ENCODE peak calls at places on chromosomes 11 and 22, in seven cellular contexts. One of them, this sample, is unnamed.

GRCh38 chr11:101721270-101721669 is 137.5 kb upstream of the TRPC6 start:
- DNase-seq in AG09309: no peak
- DNase-seq in cardiac muscle cell: no peak
- DNase-seq in adrenal gland: peak; percentile 36
- DNase-seq in fibroblast of mammary gland: peak; percentile 10
- DNase-seq in gastrocnemius medialis: no peak
- DNase-seq in brain microvascular endothelial cell: peak; percentile 20
- DNase-seq in this sample: no peak

GRCh38 chr11:75087319-75088055 is 9.2 kb downstream of the OR2AT4 start:
- DNase-seq in AG09309: no peak
- DNase-seq in cardiac muscle cell: no peak
- DNase-seq in adrenal gland: no peak
- DNase-seq in fibroblast of mammary gland: no peak
- DNase-seq in gastrocnemius medialis: no peak
- DNase-seq in brain microvascular endothelial cell: no peak
- DNase-seq in this sample: no peak

GRCh38 chr22:38417252-38418060 is 37.5 kb downstream of the KCNJ4 start:
- DNase-seq in AG09309: no peak
- DNase-seq in cardiac muscle cell: no peak
- DNase-seq in adrenal gland: no peak
- DNase-seq in fibroblast of mammary gland: no peak
- DNase-seq in gastrocnemius medialis: no peak
- DNase-seq in brain microvascular endothelial cell: no peak
- DNase-seq in this sample: no peak

GRCh38 chr11:14972581-14973490 is 685 bp upstream of the CALCA start:
- DNase-seq in AG09309: no peak
- DNase-seq in cardiac muscle cell: no peak
- DNase-seq in adrenal gland: no peak
- DNase-seq in fibroblast of mammary gland: no peak
- DNase-seq in gastrocnemius medialis: no peak
- DNase-seq in brain microvascular endothelial cell: no peak
- DNase-seq in this sample: no peak

GRCh38 chr22:27990879-27991278 is 71.8 kb upstream of the PITPNB start:
- DNase-seq in AG09309: no peak
- DNase-seq in cardiac muscle cell: peak; percentile 63
- DNase-seq in adrenal gland: peak; percentile 21
- DNase-seq in fibroblast of mammary gland: peak; percentile 52
- DNase-seq in gastrocnemius medialis: peak; percentile 74
- DNase-seq in brain microvascular endothelial cell: no peak
- DNase-seq in this sample: no peak

GRCh38 chr22:50399751-50400331 is 56.7 kb downstream of the PPP6R2 start:
- DNase-seq in AG09309: no peak
- DNase-seq in cardiac muscle cell: peak; percentile 15
- DNase-seq in adrenal gland: peak; percentile 67
- DNase-seq in fibroblast of mammary gland: peak; percentile 31
- DNase-seq in gastrocnemius medialis: peak; percentile 36
- DNase-seq in brain microvascular endothelial cell: peak; percentile 22
- DNase-seq in this sample: no peak

GRCh38 chr22:48490513-48491411 is 1336.9 kb downstream of the BRD1 start:
- DNase-seq in AG09309: no peak
- DNase-seq in cardiac muscle cell: no peak
- DNase-seq in adrenal gland: no peak
- DNase-seq in fibroblast of mammary gland: no peak
- DNase-seq in gastrocnemius medialis: no peak
- DNase-seq in brain microvascular endothelial cell: no peak
- DNase-seq in this sample: no peak

GRCh38 chr22:50257451-50258360 is 3.8 kb downstream of the MAPK12 start:
- DNase-seq in AG09309: no peak
- DNase-seq in cardiac muscle cell: no peak
- DNase-seq in adrenal gland: no peak
- DNase-seq in fibroblast of mammary gland: no peak
- DNase-seq in gastrocnemius medialis: peak; percentile 92
- DNase-seq in brain microvascular endothelial cell: no peak
- DNase-seq in this sample: no peak

GRCh38 chr11:98940913-98941312 is 79.8 kb upstream of the CNTN5 start:
- DNase-seq in AG09309: no peak
- DNase-seq in cardiac muscle cell: no peak
- DNase-seq in adrenal gland: no peak
- DNase-seq in fibroblast of mammary gland: no peak
- DNase-seq in gastrocnemius medialis: no peak
- DNase-seq in brain microvascular endothelial cell: no peak
- DNase-seq in this sample: no peak

GRCh38 chr22:25159028-25159427 is 40.6 kb upstream of the CRYBB3 start:
- DNase-seq in AG09309: no peak
- DNase-seq in cardiac muscle cell: peak; percentile 14
- DNase-seq in adrenal gland: peak; percentile 69
- DNase-seq in fibroblast of mammary gland: no peak
- DNase-seq in gastrocnemius medialis: peak; percentile 95
- DNase-seq in brain microvascular endothelial cell: peak; percentile 9
- DNase-seq in this sample: no peak

GRCh38 chr11:6027501-6027900 is 3.1 kb downstream of the OR56A1 start:
- DNase-seq in AG09309: no peak
- DNase-seq in cardiac muscle cell: no peak
- DNase-seq in adrenal gland: no peak
- DNase-seq in fibroblast of mammary gland: peak; percentile 12
- DNase-seq in gastrocnemius medialis: no peak
- DNase-seq in brain microvascular endothelial cell: no peak
- DNase-seq in this sample: no peak

GRCh38 chr11:129115652-129116585 is 76.2 kb downstream of the ARHGAP32 start:
- DNase-seq in AG09309: no peak
- DNase-seq in cardiac muscle cell: peak; percentile 72
- DNase-seq in adrenal gland: no peak
- DNase-seq in fibroblast of mammary gland: peak; percentile 36
- DNase-seq in gastrocnemius medialis: no peak
- DNase-seq in brain microvascular endothelial cell: peak; percentile 0
- DNase-seq in this sample: peak; percentile 19

GRCh38 chr11:56817661-56818060 is 69.2 kb upstream of the OR9G4 start:
- DNase-seq in AG09309: no peak
- DNase-seq in cardiac muscle cell: no peak
- DNase-seq in adrenal gland: no peak
- DNase-seq in fibroblast of mammary gland: no peak
- DNase-seq in gastrocnemius medialis: no peak
- DNase-seq in brain microvascular endothelial cell: no peak
- DNase-seq in this sample: no peak

GRCh38 chr22:45163074-45163416 is 680 bp upstream of the NUP50 start:
- DNase-seq in AG09309: no peak
- DNase-seq in cardiac muscle cell: peak; percentile 60
- DNase-seq in adrenal gland: peak; percentile 58
- DNase-seq in fibroblast of mammary gland: peak; percentile 53
- DNase-seq in gastrocnemius medialis: no peak
- DNase-seq in brain microvascular endothelial cell: no peak
- DNase-seq in this sample: no peak

GRCh38 chr11:19352072-19352735 is 111.5 kb upstream of the E2F8 start:
- DNase-seq in AG09309: no peak
- DNase-seq in cardiac muscle cell: no peak
- DNase-seq in adrenal gland: no peak
- DNase-seq in fibroblast of mammary gland: no peak
- DNase-seq in gastrocnemius medialis: no peak
- DNase-seq in brain microvascular endothelial cell: no peak
- DNase-seq in this sample: no peak

GRCh38 chr11:61854206-61854875 is 26.2 kb downstream of the FADS2 start:
- DNase-seq in AG09309: no peak
- DNase-seq in cardiac muscle cell: no peak
- DNase-seq in adrenal gland: no peak
- DNase-seq in fibroblast of mammary gland: no peak
- DNase-seq in gastrocnemius medialis: no peak
- DNase-seq in brain microvascular endothelial cell: no peak
- DNase-seq in this sample: no peak

GRCh38 chr22:38828191-38828590 is 15.6 kb downstream of the NPTXR start:
- DNase-seq in AG09309: no peak
- DNase-seq in cardiac muscle cell: no peak
- DNase-seq in adrenal gland: no peak
- DNase-seq in fibroblast of mammary gland: no peak
- DNase-seq in gastrocnemius medialis: no peak
- DNase-seq in brain microvascular endothelial cell: no peak
- DNase-seq in this sample: no peak

GRCh38 chr11:21564813-21565212 is 628.1 kb upstream of the ANO5 start:
- DNase-seq in AG09309: no peak
- DNase-seq in cardiac muscle cell: no peak
- DNase-seq in adrenal gland: no peak
- DNase-seq in fibroblast of mammary gland: no peak
- DNase-seq in gastrocnemius medialis: no peak
- DNase-seq in brain microvascular endothelial cell: no peak
- DNase-seq in this sample: no peak

GRCh38 chr11:133343951-133344350 is 188.3 kb downstream of the OPCML start:
- DNase-seq in AG09309: no peak
- DNase-seq in cardiac muscle cell: no peak
- DNase-seq in adrenal gland: no peak
- DNase-seq in fibroblast of mammary gland: no peak
- DNase-seq in gastrocnemius medialis: no peak
- DNase-seq in brain microvascular endothelial cell: no peak
- DNase-seq in this sample: no peak

GRCh38 chr11:121763526-121763925 is 310.8 kb upstream of the SORL1-AS1 start:
- DNase-seq in AG09309: no peak
- DNase-seq in cardiac muscle cell: no peak
- DNase-seq in adrenal gland: no peak
- DNase-seq in fibroblast of mammary gland: no peak
- DNase-seq in gastrocnemius medialis: no peak
- DNase-seq in brain microvascular endothelial cell: no peak
- DNase-seq in this sample: no peak

GRCh38 chr11:33317662-33318061 is 60.5 kb downstream of the HIPK3 start:
- DNase-seq in AG09309: no peak
- DNase-seq in cardiac muscle cell: no peak
- DNase-seq in adrenal gland: no peak
- DNase-seq in fibroblast of mammary gland: peak; percentile 74
- DNase-seq in gastrocnemius medialis: no peak
- DNase-seq in brain microvascular endothelial cell: no peak
- DNase-seq in this sample: no peak

GRCh38 chr11:71173709-71174108 is 78.7 kb downstream of the SHANK2 start:
- DNase-seq in AG09309: no peak
- DNase-seq in cardiac muscle cell: no peak
- DNase-seq in adrenal gland: no peak
- DNase-seq in fibroblast of mammary gland: no peak
- DNase-seq in gastrocnemius medialis: no peak
- DNase-seq in brain microvascular endothelial cell: no peak
- DNase-seq in this sample: no peak

GRCh38 chr11:101096036-101096704 is 33.4 kb downstream of the PGR start:
- DNase-seq in AG09309: no peak
- DNase-seq in cardiac muscle cell: peak; percentile 59
- DNase-seq in adrenal gland: peak; percentile 53
- DNase-seq in fibroblast of mammary gland: peak; percentile 6
- DNase-seq in gastrocnemius medialis: no peak
- DNase-seq in brain microvascular endothelial cell: peak; percentile 11
- DNase-seq in this sample: peak; percentile 76

GRCh38 chr11:47714554-47715081 is 551 bp downstream of the AGBL2 start:
- DNase-seq in AG09309: no peak
- DNase-seq in cardiac muscle cell: peak; percentile 22
- DNase-seq in adrenal gland: peak; percentile 25
- DNase-seq in fibroblast of mammary gland: peak; percentile 33
- DNase-seq in gastrocnemius medialis: no peak
- DNase-seq in brain microvascular endothelial cell: no peak
- DNase-seq in this sample: no peak

GRCh38 chr22:48445113-48445827 is 1382.4 kb downstream of the BRD1 start:
- DNase-seq in AG09309: no peak
- DNase-seq in cardiac muscle cell: no peak
- DNase-seq in adrenal gland: no peak
- DNase-seq in fibroblast of mammary gland: no peak
- DNase-seq in gastrocnemius medialis: no peak
- DNase-seq in brain microvascular endothelial cell: no peak
- DNase-seq in this sample: no peak

GRCh38 chr11:65251476-65251875 is 10.3 kb upstream of the POLA2 start:
- DNase-seq in AG09309: peak; percentile 10
- DNase-seq in cardiac muscle cell: peak; percentile 22
- DNase-seq in adrenal gland: no peak
- DNase-seq in fibroblast of mammary gland: peak; percentile 30
- DNase-seq in gastrocnemius medialis: peak; percentile 23
- DNase-seq in brain microvascular endothelial cell: no peak
- DNase-seq in this sample: no peak
- TF ChIP-seq CTCF in AG09309: no peak
- TF ChIP-seq CTCF in cardiac muscle cell: no peak
- TF ChIP-seq CTCF in adrenal gland: no peak
- TF ChIP-seq CTCF in fibroblast of mammary gland: no peak
- TF ChIP-seq CTCF in gastrocnemius medialis: no peak
- TF ChIP-seq CTCF in brain microvascular endothelial cell: no peak
- TF ChIP-seq CTCF in this sample: no peak

GRCh38 chr11:134464196-134464595 is 52.2 kb upstream of the B3GAT1 start:
- DNase-seq in AG09309: no peak
- DNase-seq in cardiac muscle cell: no peak
- DNase-seq in adrenal gland: no peak
- DNase-seq in fibroblast of mammary gland: no peak
- DNase-seq in gastrocnemius medialis: no peak
- DNase-seq in brain microvascular endothelial cell: no peak
- DNase-seq in this sample: no peak

GRCh38 chr11:134461621-134462020 is 49.6 kb upstream of the B3GAT1 start:
- DNase-seq in AG09309: no peak
- DNase-seq in cardiac muscle cell: no peak
- DNase-seq in adrenal gland: no peak
- DNase-seq in fibroblast of mammary gland: no peak
- DNase-seq in gastrocnemius medialis: no peak
- DNase-seq in brain microvascular endothelial cell: no peak
- DNase-seq in this sample: no peak

GRCh38 chr11:134464981-134465730 is 53.1 kb upstream of the B3GAT1 start:
- DNase-seq in AG09309: no peak
- DNase-seq in cardiac muscle cell: no peak
- DNase-seq in adrenal gland: no peak
- DNase-seq in fibroblast of mammary gland: no peak
- DNase-seq in gastrocnemius medialis: no peak
- DNase-seq in brain microvascular endothelial cell: no peak
- DNase-seq in this sample: peak; percentile 6

GRCh38 chr11:134466035-134466908 is 54.2 kb upstream of the B3GAT1 start:
- DNase-seq in AG09309: no peak
- DNase-seq in cardiac muscle cell: no peak
- DNase-seq in adrenal gland: no peak
- DNase-seq in fibroblast of mammary gland: no peak
- DNase-seq in gastrocnemius medialis: no peak
- DNase-seq in brain microvascular endothelial cell: no peak
- DNase-seq in this sample: peak; percentile 10

DNA sequence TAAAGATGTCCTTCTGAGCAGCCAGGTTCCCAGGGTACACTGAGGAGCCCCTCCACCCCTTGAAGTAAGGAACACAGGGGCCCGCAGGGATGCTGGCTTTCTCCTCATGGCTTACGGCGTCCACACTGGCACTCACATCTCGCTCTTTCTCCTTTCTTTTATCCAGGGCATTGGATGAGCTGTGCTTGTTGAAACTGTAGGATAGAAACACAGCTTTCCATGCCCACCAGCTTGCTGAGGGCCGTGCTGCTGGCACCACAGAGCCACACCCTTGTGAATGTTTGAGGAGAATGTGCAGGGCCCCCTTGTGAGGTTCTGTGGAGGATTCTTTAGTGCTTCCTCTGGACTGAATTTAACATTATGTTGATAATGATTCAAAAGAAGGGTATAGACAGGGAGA is 51.7 kb upstream of the B3GAT1 start:
- DNase-seq in AG09309: no peak
- DNase-seq in cardiac muscle cell: no peak
- DNase-seq in adrenal gland: no peak
- DNase-seq in fibroblast of mammary gland: no peak
- DNase-seq in gastrocnemius medialis: no peak
- DNase-seq in brain microvascular endothelial cell: no peak
- DNase-seq in this sample: no peak
- H3K4me3 ChIP-seq in AG09309: no peak overlapping the region
- H3K4me3 ChIP-seq in cardiac muscle cell: no peak overlapping the region
- H3K4me3 ChIP-seq in adrenal gland: no peak overlapping the region
- H3K4me3 ChIP-seq in fibroblast of mammary gland: no peak overlapping the region
- H3K4me3 ChIP-seq in gastrocnemius medialis: no peak overlapping the region
- H3K4me3 ChIP-seq in brain microvascular endothelial cell: no peak overlapping the region
- H3K4me3 ChIP-seq in this sample: no peak overlapping the region

GRCh38 chr11:37107415-37107814 is 509.4 kb upstream of the RAG2 start:
- DNase-seq in AG09309: no peak
- DNase-seq in cardiac muscle cell: peak; percentile 1
- DNase-seq in adrenal gland: no peak
- DNase-seq in fibroblast of mammary gland: no peak
- DNase-seq in gastrocnemius medialis: no peak
- DNase-seq in brain microvascular endothelial cell: no peak
- DNase-seq in this sample: no peak
- TF ChIP-seq CTCF in AG09309: no peak
- TF ChIP-seq CTCF in cardiac muscle cell: peak; percentile 23
- TF ChIP-seq CTCF in adrenal gland: peak; percentile 9
- TF ChIP-seq CTCF in fibroblast of mammary gland: no peak
- TF ChIP-seq CTCF in gastrocnemius medialis: no peak
- TF ChIP-seq CTCF in brain microvascular endothelial cell: no peak
- TF ChIP-seq CTCF in this sample: no peak

GRCh38 chr11:65115361-65116082 is 2.0 kb downstream of the ZNHIT2 start:
- DNase-seq in AG09309: no peak
- DNase-seq in cardiac muscle cell: no peak
- DNase-seq in adrenal gland: no peak
- DNase-seq in fibroblast of mammary gland: no peak
- DNase-seq in gastrocnemius medialis: no peak
- DNase-seq in brain microvascular endothelial cell: no peak
- DNase-seq in this sample: no peak
- H3K4me3 ChIP-seq in AG09309: no peak overlapping the region
- H3K4me3 ChIP-seq in cardiac muscle cell: no peak overlapping the region
- H3K4me3 ChIP-seq in adrenal gland: no peak overlapping the region
- H3K4me3 ChIP-seq in fibroblast of mammary gland: no peak overlapping the region
- H3K4me3 ChIP-seq in gastrocnemius medialis: no peak overlapping the region
- H3K4me3 ChIP-seq in brain microvascular endothelial cell: no peak overlapping the region
- H3K4me3 ChIP-seq in this sample: no peak overlapping the region

This sample was measured in retinal pigment epithelial cell.